ENCODE peak calls at places on chromosomes 12 and 14, in eight cellular contexts. N is brain microvascular endothelial cell, U is tibial artery, G is adrenal gland, B is heart right ventricle, X is MM.1S, K is trophoblast cell, V is astrocyte. I is an unnamed sample.

GRCh38 chr14:76926521-76927251 is 100.5 kb downstream of the LRRC74A start:
- DNase-seq in U (peak; percentile 77), G (no peak), N (peak; percentile 54), X (peak; percentile 39), B (peak; percentile 84), K (no peak), V (no peak), I (peak; percentile 57)

GRCh38 chr14:90572461-90573150 is 175.8 kb downstream of the CALM1 start:
- DNase-seq in N (no peak), U (no peak), G (no peak), B (no peak), V (no peak), K (no peak), X (no peak), I (no peak)

GRCh38 chr12:53985900-53986685 is 1.1 kb downstream of the HOXC10 start:
- DNase-seq in X (no peak), V (no peak), G (no peak), N (no peak), U (no peak), B (no peak), K (no peak), I (no peak)

GRCh38 chr12:48925218-48925871 is at the start of gene FKBP11:
- DNase-seq in X (peak; percentile 60), B (peak; percentile 53), N (peak; percentile 22), U (peak; percentile 80), V (peak; percentile 25), K (peak; percentile 49), G (peak; percentile 68), I (no peak)

GRCh38 chr14:98008381-98009113 is 1211.4 kb downstream of the VRK1 start:
- DNase-seq in V (no peak), N (no peak), B (no peak), K (peak; percentile 35), X (no peak), U (no peak), G (no peak), I (no peak)

GRCh38 chr12:121453629-121454028 is 53.7 kb downstream of the RNF34 start:
- DNase-seq in B (no peak), K (no peak), N (no peak), U (no peak), V (no peak), X (no peak), G (no peak), I (no peak)

GRCh38 chr14:99707921-99708320 is 23.8 kb downstream of the CYP46A1 start:
- DNase-seq in B (no peak), N (no peak), G (no peak), K (no peak), X (no peak), U (no peak), V (no peak), I (no peak)

GRCh38 chr12:107655281-107656065 is 30.1 kb upstream of the PWP1 start:
- DNase-seq in U (no peak), X (no peak), K (no peak), V (no peak), B (no peak), N (no peak), G (no peak), I (no peak)

GRCh38 chr14:52033131-52033642 is 35.7 kb downstream of the NID2 start:
- DNase-seq in X (no peak), V (peak; percentile 60), N (no peak), B (no peak), U (no peak), K (no peak), G (no peak), I (no peak)

GRCh38 chr12:27709932-27710591 is 570 bp upstream of the MRPS35 start:
- DNase-seq in N (peak; percentile 45), V (peak; percentile 50), U (no peak), B (no peak), G (no peak), K (peak; percentile 14), X (peak; percentile 12), I (no peak)

GRCh38 chr12:132163041-132163910 is 19.0 kb downstream of the NOC4L start:
- DNase-seq in B (no peak), N (no peak), G (no peak), X (no peak), V (no peak), K (no peak), U (no peak), I (no peak)

GRCh38 chr12:95473440-95473946 is 459 bp upstream of the METAP2 start:
- DNase-seq in U (peak; percentile 66), X (peak; percentile 39), G (peak; percentile 35), K (peak; percentile 39), N (peak; percentile 28), B (peak; percentile 59), V (no peak), I (no peak)

GRCh38 chr12:43824207-43824775 is 11.6 kb upstream of the TMEM117 start:
- DNase-seq in U (no peak), B (no peak), K (no peak), X (no peak), N (no peak), G (no peak), V (no peak), I (no peak)

GRCh38 chr12:7439579-7440505 is 4.1 kb downstream of the CD163L1 start:
- DNase-seq in X (no peak), B (peak; percentile 8), K (peak; percentile 79), V (peak; percentile 45), U (no peak), N (peak; percentile 57), G (peak; percentile 23), I (no peak)

GRCh38 chr12:30913323-30913722 is 13.2 kb upstream of the TSPAN11 start:
- DNase-seq in X (no peak), K (no peak), G (no peak), V (no peak), N (no peak), U (no peak), B (no peak), I (no peak)

GRCh38 chr14:65566820-65567522 is 154.4 kb downstream of the FUT8 start:
- DNase-seq in K (no peak), N (no peak), G (no peak), X (no peak), U (no peak), V (no peak), B (no peak), I (no peak)

GRCh38 chr14:95319312-95320075 is at the start of gene CLMN:
- DNase-seq in X (peak; percentile 20), V (peak; percentile 14), U (no peak), B (peak; percentile 21), G (peak; percentile 36), K (no peak), N (no peak), I (peak; percentile 47)

GRCh38 chr12:75759842-75760260 is 248.4 kb upstream of the KRR1 start:
- DNase-seq in G (no peak), U (no peak), V (peak; percentile 91), N (peak; percentile 67), K (no peak), B (no peak), X (no peak), I (no peak)

DNA sequence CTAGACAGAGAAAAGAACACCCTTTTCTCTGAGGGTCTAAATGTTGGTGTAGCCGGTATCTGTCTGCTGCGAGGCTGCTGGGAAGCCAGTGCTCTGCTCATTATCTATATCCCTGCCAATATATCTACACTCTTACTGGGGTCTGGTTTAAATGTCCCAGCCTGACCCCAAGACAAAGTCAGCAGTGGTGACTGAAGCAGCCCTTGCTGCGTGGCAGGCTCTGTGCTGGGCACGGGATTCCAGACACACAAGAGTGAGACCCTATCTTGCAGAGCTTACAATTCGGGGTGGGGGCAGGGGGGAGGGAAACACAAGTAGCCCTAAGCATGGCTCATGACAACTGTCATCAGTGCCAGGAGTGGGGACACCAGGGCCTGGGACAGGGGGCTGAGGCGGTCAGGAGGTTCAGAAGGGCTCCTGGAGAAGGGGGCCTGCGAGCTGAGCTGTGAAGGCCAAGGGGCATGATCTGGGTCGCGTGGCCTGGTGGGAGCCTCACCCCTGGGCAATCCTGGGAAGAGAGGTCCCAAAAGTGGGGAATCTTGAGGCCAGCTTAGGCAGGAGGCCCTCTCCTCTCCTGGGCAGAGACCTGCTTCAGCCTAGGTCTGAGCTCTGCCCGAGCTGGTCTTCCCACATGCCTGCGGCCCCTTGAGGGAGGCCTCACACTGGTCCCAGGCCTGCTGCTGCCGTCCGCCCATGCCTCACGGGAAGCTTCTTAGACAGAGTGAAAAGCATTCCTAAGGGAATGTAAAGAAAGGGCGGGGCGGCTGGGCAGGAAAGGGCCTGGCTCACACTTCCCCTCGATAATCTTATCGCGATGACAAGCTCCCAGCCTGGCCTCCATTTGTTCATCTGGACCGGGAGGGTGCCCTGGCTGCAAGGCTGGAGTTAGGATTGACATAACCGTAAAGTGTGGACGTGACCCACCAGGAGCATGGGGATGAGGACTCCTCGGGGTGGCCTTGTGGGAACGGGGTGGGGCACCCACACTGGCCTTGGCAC is 7.3 kb upstream of the RCOR1 start:
- DNase-seq in B (no peak), X (no peak), U (no peak), G (no peak), V (no peak), N (no peak), K (peak; percentile 96), I (no peak)
- H3K27ac ChIP-seq in B (no peak overlapping the region), X (no peak overlapping the region), U (no peak overlapping the region), G (no peak overlapping the region), V (no peak overlapping the region), N (no peak overlapping the region), K (peak overlapping the region; percentile 99), I (no peak overlapping the region)

DNA sequence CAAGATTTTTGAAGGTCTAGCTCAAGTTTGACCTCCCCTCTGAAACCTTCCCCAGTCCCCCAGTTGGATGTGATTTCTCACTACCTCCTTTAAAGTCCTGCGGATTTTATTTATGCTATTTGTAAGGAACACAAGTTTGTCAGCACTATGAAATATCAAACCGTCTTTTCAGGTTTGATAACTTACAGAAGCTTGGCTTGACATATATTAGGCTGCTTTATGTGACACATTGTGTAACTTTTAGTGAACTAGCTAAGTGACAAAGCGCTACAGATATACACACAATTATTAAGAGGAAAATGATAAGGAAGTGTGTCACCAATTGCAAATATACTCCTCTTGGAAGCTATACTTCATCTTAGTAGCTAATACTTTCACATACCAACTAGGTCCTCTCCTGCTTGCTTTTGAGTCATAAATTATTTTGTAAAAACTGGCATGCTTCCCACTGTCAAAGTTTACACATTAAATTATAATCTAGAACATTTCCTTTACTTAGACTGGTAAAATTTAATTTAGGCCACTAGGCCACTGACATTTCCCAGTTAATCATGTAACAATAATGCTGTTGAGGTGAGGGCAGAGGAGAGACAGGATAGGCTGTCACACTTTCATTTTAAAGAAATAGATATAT is 149.5 kb downstream of the TMTC3 start:
- DNase-seq in K (no peak), G (no peak), U (no peak), N (no peak), B (no peak), V (no peak), X (no peak), I (no peak)
- H3K27ac ChIP-seq in K (no peak overlapping the region), G (no peak overlapping the region), U (no peak overlapping the region), N (no peak overlapping the region), B (no peak overlapping the region), V (no peak overlapping the region), X (no peak overlapping the region), I (no peak overlapping the region)

GRCh38 chr12:14283489-14284144 is 81.9 kb upstream of the ATF7IP start:
- DNase-seq in N (no peak), U (no peak), V (no peak), B (no peak), X (no peak), K (no peak), G (no peak), I (no peak)
- H3K27ac ChIP-seq in N (no peak overlapping the region), U (no peak overlapping the region), V (no peak overlapping the region), B (peak overlapping the region; percentile 46), X (no peak overlapping the region), K (peak overlapping the region; percentile 11), G (no peak overlapping the region), I (no peak overlapping the region)

DNA sequence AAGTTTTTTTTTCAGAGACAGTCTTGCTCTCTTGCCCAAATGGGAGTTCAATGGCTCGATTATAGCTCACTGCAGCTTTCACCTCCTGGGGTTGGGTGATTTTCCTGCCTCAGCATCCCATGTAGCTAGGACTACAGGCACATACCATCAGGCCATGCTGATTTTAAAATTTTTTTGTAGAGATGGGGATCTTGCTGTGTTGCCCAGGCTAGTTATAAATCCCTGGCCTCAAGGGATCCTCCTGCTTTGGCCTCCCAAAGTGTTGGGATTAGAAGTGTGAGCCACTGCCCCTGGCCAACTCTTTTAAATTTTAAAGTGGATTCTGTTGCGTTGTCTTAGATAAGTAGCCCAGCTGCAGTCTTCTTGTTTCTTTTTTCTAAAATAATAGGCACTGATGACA is 115.8 kb downstream of the RAD51B start:
- DNase-seq in G (no peak), U (no peak), V (no peak), X (no peak), K (no peak), B (no peak), N (no peak), I (no peak)
- H3K27ac ChIP-seq in G (no peak overlapping the region), U (no peak overlapping the region), V (no peak overlapping the region), X (no peak overlapping the region), K (no peak overlapping the region), B (no peak overlapping the region), N (no peak overlapping the region), I (no peak overlapping the region)